ENCODE peak calls at places on chromosomes 2 and 18, in four cellular contexts. R is IMR-90; W is stimulated activated CD4-positive, alpha-beta T cell treated with anti-CD3 and anti-CD28 coated beads, Interleukin-15, amount 100 ng/mL, for 1 hour; X is foreskin melanocyte. S is an unnamed sample.

GRCh38 chr2:229454934-229455631 is 184.0 kb upstream of the PID1 start:
- DNase-seq in X (peak), R (peak), W (no peak), S (peak)

GRCh38 chr2:43097650-43098049 is 128.8 kb downstream of the ZFP36L2 start:
- DNase-seq in X (no peak), W (no peak), R (no peak), S (no peak)

GRCh38 chr18:38909972-38910371 is 1344.4 kb upstream of the CELF4 start:
- DNase-seq in X (no peak), W (no peak), R (no peak), S (peak)

GRCh38 chr2:77193858-77194448 is 328.2 kb downstream of the LRRTM4 start:
- DNase-seq in W (no peak), R (no peak), X (no peak), S (no peak)

GRCh38 chr2:18073601-18074000 is 195.1 kb downstream of the KCNS3 start:
- DNase-seq in X (peak), R (no peak), W (no peak), S (no peak)

GRCh38 chr2:230877737-230878598 is 13.2 kb downstream of the ITM2C start:
- DNase-seq in R (no peak), W (no peak), X (no peak), S (no peak)

GRCh38 chr2:18178736-18179349 is 300.4 kb downstream of the KCNS3 start:
- DNase-seq in W (no peak), R (peak), X (peak), S (peak)

GRCh38 chr2:125085904-125086303 is 1060.8 kb downstream of the CNTNAP5 start:
- DNase-seq in W (no peak), X (no peak), R (no peak), S (no peak)

GRCh38 chr2:221478106-221478863 is 93.8 kb downstream of the EPHA4 start:
- DNase-seq in W (no peak), R (peak), X (no peak), S (no peak)

GRCh38 chr2:57313678-57314077 is 732.9 kb upstream of the VRK2 start:
- DNase-seq in W (no peak), R (no peak), X (no peak), S (no peak)

GRCh38 chr2:217066510-217067270 is 206.8 kb upstream of the TNP1 start:
- DNase-seq in R (no peak), W (no peak), X (no peak), S (no peak)

GRCh38 chr2:232697807-232698110 is 628 bp downstream of the GIGYF2 start:
- DNase-seq in R (no peak), W (no peak), X (no peak), S (no peak)

GRCh38 chr2:73135236-73135635 is 22.5 kb upstream of the RAB11FIP5 start:
- DNase-seq in X (no peak), R (no peak), W (no peak), S (no peak)

GRCh38 chr2:19362652-19363473 is 4.4 kb upstream of the OSR1 start:
- DNase-seq in W (no peak), R (peak), X (peak), S (peak)

GRCh38 chr18:56795381-56795780 is 144.2 kb downstream of the WDR7 start:
- DNase-seq in W (no peak), X (peak), R (peak), S (no peak)

GRCh38 chr2:30730736-30731135 is 76.5 kb downstream of the CAPN13 start:
- DNase-seq in R (no peak), W (no peak), X (no peak), S (no peak)

GRCh38 chr2:126614529-126615279 is 41.3 kb upstream of the GYPC start:
- DNase-seq in X (peak), W (no peak), R (peak), S (peak)

GRCh38 chr2:113124181-113124961 is 3.0 kb upstream of the IL1RN start:
- DNase-seq in W (no peak), R (peak), X (peak), S (peak)